ENCODE peak calls at places on chromosome 7, in four cellular contexts. F, K, A and N are unnamed samples.

GRCh38 chr7:130926021-130926691 is 192.1 kb upstream of the KLF14 start:
- DNase-seq in K (no peak), F (no peak), A (no peak), N (no peak)

GRCh38 chr7:139561-140243 is 52.7 kb upstream of the FAM20C start:
- DNase-seq in A (no peak), K (peak), F (no peak), N (no peak)

GRCh38 chr7:79692015-79692414 is 238.5 kb upstream of the MAGI2 start:
- DNase-seq in K (no peak), A (no peak), F (no peak), N (peak)

GRCh38 chr7:154633641-154634040 is 369.3 kb downstream of the PAXIP1 start:
- DNase-seq in A (no peak), F (no peak), K (no peak), N (no peak)

GRCh38 chr7:88449410-88449809 is 142.7 kb upstream of the STEAP4 start:
- DNase-seq in A (no peak), K (no peak), F (no peak), N (no peak)

GRCh38 chr7:114574384-114574783 is 159.8 kb downstream of the FOXP2 start:
- DNase-seq in F (peak), K (no peak), A (no peak), N (no peak)

GRCh38 chr7:142345817-142346216 is 88.0 kb upstream of the PRSS58 start:
- DNase-seq in K (no peak), F (no peak), A (no peak), N (no peak)

GRCh38 chr7:108001759-108002725 is 919 bp downstream of the LAMB1 start:
- DNase-seq in K (no peak), F (no peak), A (no peak), N (no peak)

GRCh38 chr7:158563911-158564647 is 23.5 kb downstream of the PTPRN2 start:
- DNase-seq in K (no peak), A (no peak), F (no peak), N (no peak)

GRCh38 chr7:151808296-151809155 is 68.4 kb downstream of the PRKAG2 start:
- DNase-seq in A (no peak), K (peak), F (no peak), N (no peak)

GRCh38 chr7:108122181-108122580 is 8.0 kb downstream of the LAMB4 start:
- DNase-seq in A (no peak), F (no peak), K (no peak), N (no peak)

GRCh38 chr7:41881313-41882130 is 178.6 kb upstream of the INHBA start:
- DNase-seq in A (peak), K (peak), F (no peak), N (no peak)

GRCh38 chr7:92769361-92769633 is 67.1 kb downstream of the CDK6 start:
- DNase-seq in K (no peak), F (no peak), A (no peak), N (no peak)

GRCh38 chr7:132677941-132678340 is 101.7 kb upstream of the PLXNA4 start:
- DNase-seq in A (no peak), F (no peak), K (no peak), N (no peak)

GRCh38 chr7:129550673-129551360 is 48.5 kb downstream of the SMKR1 start:
- DNase-seq in K (no peak), F (no peak), A (no peak), N (peak)

GRCh38 chr7:47285860-47286491 is 295.9 kb downstream of the TNS3 start:
- DNase-seq in F (peak), A (no peak), K (no peak), N (peak)

GRCh38 chr7:16431646-16432424 is 10.5 kb upstream of the CRPPA start:
- DNase-seq in F (no peak), K (no peak), A (no peak), N (no peak)

GRCh38 chr7:33986456-33986855 is 81.1 kb downstream of the BMPER start:
- DNase-seq in K (no peak), F (no peak), A (no peak), N (no peak)
- TF ChIP-seq CTCF in K (no peak), F (no peak), A (no peak), N (no peak)

GRCh38 chr7:120989571-120990220 is 1.2 kb downstream of the CPED1 start:
- DNase-seq in A (no peak), K (peak), F (no peak), N (no peak)

GRCh38 chr7:120987683-120988590 is 574 bp upstream of the CPED1 start:
- DNase-seq in A (peak), K (peak), F (peak), N (peak)

GRCh38 chr7:120990468-120991118 is 2.1 kb downstream of the CPED1 start:
- DNase-seq in K (no peak), F (no peak), A (no peak), N (no peak)

GRCh38 chr7:120987280-120987679 is 1.2 kb upstream of the CPED1 start:
- DNase-seq in A (no peak), F (no peak), K (no peak), N (no peak)

DNA sequence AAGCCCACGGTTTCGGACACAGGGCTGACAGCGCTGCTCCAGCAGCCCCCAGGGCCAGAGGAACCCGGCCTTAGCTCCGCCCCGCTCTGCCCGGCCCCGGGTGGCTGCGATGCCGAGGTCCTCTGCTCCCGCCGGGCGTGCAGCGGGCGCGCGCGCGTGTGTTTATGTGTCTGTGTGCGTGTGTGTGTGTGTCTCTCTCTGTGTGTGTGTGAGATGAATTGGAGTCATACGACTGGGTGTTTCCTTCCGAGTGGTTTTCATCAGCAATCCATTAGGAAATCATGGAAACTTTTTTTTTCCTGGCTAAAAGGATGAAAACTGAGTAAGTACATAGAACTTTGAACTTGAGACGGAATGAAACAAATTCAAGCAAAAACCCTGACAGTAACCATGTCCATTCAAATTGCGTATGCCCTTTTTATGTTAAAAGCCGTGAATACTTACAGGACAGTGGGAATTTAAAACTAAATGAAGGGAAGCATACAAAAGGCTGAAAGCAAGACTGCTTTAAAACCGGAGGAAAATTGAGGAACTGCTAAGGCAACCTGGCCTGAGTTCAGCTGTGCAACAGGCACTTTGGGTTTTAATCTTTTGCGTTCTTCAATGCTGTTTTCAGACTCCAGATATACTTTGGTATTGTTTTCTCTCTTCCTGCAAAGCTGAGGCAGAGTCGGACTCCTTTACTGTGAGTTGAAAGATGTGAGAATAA is at the start of gene CPED1:
- DNase-seq in A (no peak), K (peak), F (no peak), N (peak)
- TF ChIP-seq CTCF in A (no peak), K (no peak), F (no peak), N (no peak)

GRCh38 chr7:8702807-8703206 is 269.4 kb downstream of the NXPH1 start:
- DNase-seq in K (no peak), F (no peak), A (no peak), N (no peak)
- TF ChIP-seq CTCF in K (no peak), F (no peak), A (no peak), N (no peak)

GRCh38 chr7:125450749-125451148 is 521.1 kb upstream of the POT1 start:
- DNase-seq in A (no peak), F (no peak), K (no peak), N (no peak)
- TF ChIP-seq CTCF in A (no peak), F (no peak), K (no peak), N (no peak)

GRCh38 chr7:101947899-101948298 is 130.5 kb downstream of the CUX1 start:
- DNase-seq in A (no peak), K (peak), F (no peak), N (no peak)

GRCh38 chr7:101948650-101949049 is 131.2 kb downstream of the CUX1 start:
- DNase-seq in A (no peak), K (no peak), F (no peak), N (no peak)

GRCh38 chr7:101951757-101952156 is 134.3 kb downstream of the CUX1 start:
- DNase-seq in F (no peak), A (no peak), K (no peak), N (no peak)

GRCh38 chr7:101952355-101953247 is 135.2 kb downstream of the CUX1 start:
- DNase-seq in A (no peak), K (no peak), F (peak), N (no peak)

GRCh38 chr7:101950450-101951119 is 133.2 kb downstream of the CUX1 start:
- DNase-seq in K (no peak), A (no peak), F (peak), N (no peak)
- TF ChIP-seq CTCF in K (no peak), A (no peak), F (peak), N (peak)

GRCh38 chr7:100271716-100272537 is 35.6 kb upstream of the SPDYE3 start:
- DNase-seq in F (peak), A (peak), K (peak), N (peak)
- TF ChIP-seq CTCF in F (peak), A (peak), K (peak), N (peak)

DNA sequence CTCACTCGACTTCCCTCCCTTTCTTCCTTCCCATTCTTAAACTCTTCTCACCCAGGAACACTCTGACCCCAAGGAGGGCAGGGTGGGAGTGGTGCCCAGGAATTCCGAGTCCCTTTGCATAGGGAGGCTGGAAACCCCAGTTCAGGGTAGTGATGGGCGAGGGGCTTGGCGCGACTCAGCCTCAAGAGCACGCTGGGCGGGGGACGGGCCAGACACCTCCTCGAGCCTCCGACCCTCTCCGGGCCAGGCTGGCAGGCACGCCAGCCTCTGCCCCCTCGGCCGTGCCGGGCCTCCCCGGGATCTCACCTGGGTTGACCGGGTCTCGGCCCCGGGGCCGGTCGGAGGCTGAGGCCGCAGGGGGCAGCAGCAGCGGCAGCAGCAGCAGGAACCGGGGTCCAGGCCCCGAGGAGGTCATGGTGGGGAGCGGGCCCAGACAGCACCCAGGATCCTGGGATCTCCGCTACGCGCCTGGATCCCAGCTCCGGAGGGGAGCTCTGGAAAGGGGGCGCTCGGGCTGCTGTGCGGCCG is 457 bp downstream of the PLOD3 start:
- DNase-seq in K (peak), A (no peak), F (no peak), N (no peak)
- TF ChIP-seq CTCF in K (no peak), A (peak), F (peak), N (no peak)

DNA sequence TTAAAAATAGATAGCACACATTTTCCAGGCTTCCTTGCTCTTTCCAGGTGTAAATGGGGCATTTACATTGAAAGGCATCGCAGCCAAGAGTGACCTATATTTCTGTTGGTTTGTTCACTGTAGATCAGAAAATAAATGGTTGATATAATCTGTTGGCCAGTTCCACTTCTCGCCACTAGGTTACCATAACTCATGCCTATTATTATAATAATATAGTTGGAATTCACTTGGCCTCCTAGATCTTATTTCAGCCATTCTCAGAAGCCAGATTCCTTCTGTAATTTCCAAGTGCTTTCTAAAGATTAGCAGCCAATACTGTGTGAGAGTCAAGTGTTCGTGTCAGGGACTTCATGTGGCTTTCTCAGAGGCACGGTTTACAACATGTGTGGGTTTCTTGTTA is 179.5 kb downstream of the DNAH11 start:
- DNase-seq in A (no peak), F (no peak), K (no peak), N (no peak)
- TF ChIP-seq CTCF in A (peak), F (no peak), K (no peak), N (no peak)

GRCh38 chr7:25820432-25821040 is 331.5 kb upstream of the NFE2L3 start:
- DNase-seq in F (no peak), K (no peak), A (no peak), N (no peak)
- TF ChIP-seq CTCF in F (peak), K (no peak), A (peak), N (peak)